ENCODE peak calls at places on chromosome 4, in six cellular contexts. L, N, V, X, R and T are unnamed samples.
A peak's percentile ranks its signal among the peaks of the same experiment; 100 is the strongest.

GRCh38 chr4:87839309-87839946 is 6.7 kb downstream of the MEPE start:
- DNase-seq in L (peak; percentile 23), N (peak; percentile 69), V (no peak), X (peak; percentile 27), R (no peak), T (no peak)

GRCh38 chr4:41949531-41949930 is 14.3 kb downstream of the TMEM33 start:
- DNase-seq in L (no peak), N (no peak), V (no peak), X (no peak), R (no peak), T (no peak)

GRCh38 chr4:95539056-95539455 is 9.7 kb downstream of the UNC5C start:
- DNase-seq in L (no peak), N (no peak), V (no peak), X (no peak), R (no peak), T (no peak)

GRCh38 chr4:71872221-71872620 is 88.3 kb upstream of the GC start:
- DNase-seq in L (no peak), N (no peak), V (no peak), X (no peak), R (no peak), T (no peak)

GRCh38 chr4:64713256-64713840 is 304.1 kb upstream of the TECRL start:
- DNase-seq in L (no peak), N (no peak), V (no peak), X (peak; percentile 5), R (no peak), T (no peak)

GRCh38 chr4:94508256-94508655 is 56.5 kb downstream of the PDLIM5 start:
- DNase-seq in L (no peak), N (no peak), V (no peak), X (no peak), R (no peak), T (no peak)

GRCh38 chr4:87853108-87853507 is 20.3 kb downstream of the MEPE start:
- DNase-seq in L (peak; percentile 34), N (no peak), V (no peak), X (peak; percentile 19), R (no peak), T (no peak)

GRCh38 chr4:117010695-117011094 is 74.7 kb downstream of the TRAM1L1 start:
- DNase-seq in L (no peak), N (no peak), V (no peak), X (no peak), R (no peak), T (no peak)

GRCh38 chr4:8739820-8740665 is 131.6 kb downstream of the HMX1 start:
- DNase-seq in L (no peak), N (peak; percentile 53), V (no peak), X (no peak), R (no peak), T (peak; percentile 57)

GRCh38 chr4:27215421-27215820 is 354.8 kb downstream of the STIM2 start:
- DNase-seq in L (no peak), N (no peak), V (no peak), X (no peak), R (no peak), T (no peak)

GRCh38 chr4:176753049-176753448 is 39.7 kb downstream of the VEGFC start:
- DNase-seq in L (no peak), N (no peak), V (no peak), X (no peak), R (no peak), T (no peak)

GRCh38 chr4:68599150-68599549 is 23.0 kb upstream of the UGT2B17 start:
- DNase-seq in L (no peak), N (no peak), V (no peak), X (no peak), R (no peak), T (no peak)

GRCh38 chr4:7533267-7533666 is 98.5 kb upstream of the PSAPL1 start:
- DNase-seq in L (no peak), N (no peak), V (no peak), X (no peak), R (no peak), T (no peak)

GRCh38 chr4:109406337-109406931 is 27.2 kb upstream of the SEC24B start:
- DNase-seq in L (peak; percentile 61), N (no peak), V (no peak), X (peak; percentile 67), R (no peak), T (no peak)

GRCh38 chr4:81021526-81021944 is 9.0 kb upstream of the BMP3 start:
- DNase-seq in L (no peak), N (no peak), V (peak; percentile 73), X (no peak), R (no peak), T (no peak)

GRCh38 chr4:119184128-119184527 is 28.4 kb upstream of the USP53 start:
- DNase-seq in L (no peak), N (no peak), V (peak; percentile 69), X (no peak), R (no peak), T (no peak)

GRCh38 chr4:169620846-169621228 is 459 bp downstream of the CLCN3 start:
- DNase-seq in L (peak; percentile 34), N (no peak), V (peak; percentile 28), X (peak; percentile 48), R (peak; percentile 30), T (no peak)

GRCh38 chr4:76233967-76234678 is 17.4 kb upstream of the FAM47E start:
- DNase-seq in L (no peak), N (no peak), V (peak; percentile 41), X (peak; percentile 89), R (no peak), T (peak; percentile 35)

GRCh38 chr4:159252491-159252890 is 149.6 kb downstream of the RAPGEF2 start:
- DNase-seq in L (no peak), N (no peak), V (no peak), X (no peak), R (no peak), T (no peak)

GRCh38 chr4:108215055-108215454 is 46.3 kb upstream of the LEF1 start:
- DNase-seq in L (no peak), N (no peak), V (no peak), X (no peak), R (no peak), T (no peak)

GRCh38 chr4:140092094-140092820 is 61.7 kb downstream of the MAML3 start:
- DNase-seq in L (no peak), N (no peak), V (peak; percentile 61), X (peak; percentile 6), R (no peak), T (peak; percentile 45)

DNA sequence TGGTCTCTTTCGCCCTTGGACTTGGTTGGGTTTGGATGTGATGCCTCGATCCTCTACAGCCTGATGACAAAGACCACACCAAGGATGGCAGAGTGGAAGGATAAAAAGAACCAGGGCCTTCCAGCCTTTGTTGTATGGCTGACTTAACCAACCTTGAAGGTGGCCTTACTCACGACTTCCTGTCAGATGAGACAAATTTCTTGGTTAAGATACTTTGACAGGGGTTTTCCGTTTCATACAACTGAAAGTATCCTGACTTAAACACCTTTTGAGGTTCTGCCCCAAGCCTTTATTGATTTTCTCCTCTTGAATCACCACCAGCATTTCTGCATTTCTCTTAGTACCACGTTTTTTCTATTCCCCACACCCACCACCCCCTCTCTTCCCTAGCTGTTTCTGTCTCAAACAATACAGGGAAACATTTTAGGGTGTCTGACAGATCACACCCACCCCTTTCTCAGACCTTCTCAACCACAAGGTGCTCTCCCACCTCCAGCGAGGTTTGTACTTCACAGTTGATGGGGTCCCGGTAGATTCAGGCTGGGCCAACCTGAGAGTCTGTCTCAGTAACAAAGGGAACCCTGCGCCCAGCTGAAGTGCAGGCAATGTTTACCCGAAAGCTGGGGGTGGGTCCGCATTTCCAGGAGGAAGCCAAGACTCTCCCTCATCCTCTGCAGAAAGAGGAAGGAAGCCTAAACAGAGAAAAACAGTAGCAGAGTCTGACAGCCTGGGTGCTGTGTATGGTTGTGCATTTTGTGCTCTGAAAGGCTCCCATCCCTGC is 5.0 kb upstream of the TSPAN5 start:
- DNase-seq in L (no peak), N (no peak), V (peak; percentile 21), X (no peak), R (no peak), T (no peak)
- TF ChIP-seq EP300 in L (no peak), N (no peak), V (no peak), X (no peak), R (no peak), T (no peak)

GRCh38 chr4:144615182-144615581 is 30.8 kb upstream of the HHIP start:
- DNase-seq in L (no peak), N (no peak), V (no peak), X (no peak), R (no peak), T (no peak)

DNA sequence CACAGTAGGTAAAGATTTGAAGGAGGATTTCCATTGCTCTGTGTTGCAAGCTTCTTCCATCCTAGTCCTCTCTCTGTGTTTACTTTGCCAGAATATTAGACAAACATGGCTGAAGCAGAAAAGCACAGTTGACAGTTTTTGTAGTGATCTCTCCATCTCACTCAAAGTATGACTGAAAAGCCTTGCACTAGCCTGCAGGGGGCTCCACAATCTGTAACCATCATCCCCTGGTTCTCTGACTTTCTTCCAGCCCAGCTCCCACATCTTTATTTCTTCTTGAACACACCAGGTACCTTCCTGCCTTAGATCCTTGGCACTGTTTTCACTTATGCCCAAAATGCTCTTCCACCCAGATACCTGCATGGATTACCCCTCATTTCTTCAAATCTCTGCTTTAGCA is 34.1 kb upstream of the HHIP start:
- DNase-seq in L (no peak), N (no peak), V (peak; percentile 9), X (peak; percentile 18), R (no peak), T (no peak)
- TF ChIP-seq CTCF in L (no peak), N (no peak), V (no peak), X (peak; percentile 51), R (no peak), T (no peak)

DNA sequence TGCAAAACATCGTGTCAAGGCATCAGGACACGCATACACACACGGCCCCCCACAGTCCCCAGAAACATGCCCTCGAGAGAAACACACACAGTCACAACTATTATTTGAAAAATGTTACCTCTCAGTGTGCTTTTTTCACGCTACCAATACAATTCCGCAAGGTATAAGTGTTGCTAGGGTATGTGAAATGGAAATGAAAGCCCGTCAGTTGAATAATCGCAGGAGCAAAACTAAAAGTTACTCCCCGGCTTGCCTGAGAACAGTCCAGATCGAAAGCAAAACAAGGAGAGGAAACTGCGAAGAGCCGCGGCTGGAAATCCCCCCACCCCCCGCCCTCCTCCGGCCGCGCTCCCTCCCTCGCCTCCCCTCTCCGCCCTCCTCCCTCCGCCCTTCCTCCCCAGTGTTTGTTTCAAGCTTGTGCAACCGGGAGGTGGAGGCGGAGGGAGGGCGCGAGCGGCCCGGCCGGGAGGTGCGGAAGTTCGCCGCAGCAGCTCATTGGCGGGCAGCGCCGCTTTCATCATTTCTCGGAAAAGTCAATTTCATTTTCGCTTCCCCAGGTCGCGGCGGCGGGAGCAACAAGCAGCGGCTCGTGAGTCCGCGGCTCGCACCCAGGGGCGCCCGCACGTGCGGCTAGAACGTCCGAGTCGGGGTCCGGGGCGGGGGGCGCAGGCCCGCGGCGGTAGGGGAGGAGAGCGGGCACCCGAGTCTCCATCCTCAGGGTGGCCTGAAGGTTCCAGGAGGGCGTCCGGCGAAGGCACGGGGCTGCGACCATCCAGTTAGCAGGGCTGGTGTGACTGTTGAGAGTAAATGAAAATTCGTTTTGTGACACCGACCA is at the start of gene IRF2:
- DNase-seq in L (peak; percentile 94), N (peak; percentile 99), V (peak; percentile 98), X (peak; percentile 97), R (peak; percentile 97), T (peak; percentile 97)
- TF ChIP-seq EP300 in L (peak; percentile 99), N (no peak), V (peak; percentile 14), X (peak; percentile 50), R (peak; percentile 95), T (peak; percentile 90)

DNA sequence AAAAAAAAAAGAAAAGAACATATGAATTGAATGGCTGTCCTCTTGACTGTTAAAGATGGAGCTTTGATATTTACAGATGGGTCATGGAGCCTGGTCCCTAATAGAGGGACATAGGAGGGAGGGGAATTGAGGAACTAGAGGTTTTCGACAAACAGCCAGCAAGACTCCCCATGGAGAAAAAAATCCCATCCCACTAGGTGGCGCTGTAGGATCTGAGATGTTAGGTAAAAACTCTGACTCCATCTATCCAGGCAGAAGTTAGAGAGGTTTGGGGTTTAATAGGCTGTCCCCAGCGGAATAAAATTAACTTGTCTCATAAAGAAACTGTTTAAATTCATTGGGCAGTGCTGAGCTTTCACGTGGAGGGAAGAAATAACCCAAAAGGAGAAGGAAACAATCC is 45.9 kb downstream of the HMGB2 start:
- DNase-seq in L (peak; percentile 82), N (peak; percentile 81), V (peak; percentile 70), X (peak; percentile 86), R (no peak), T (peak; percentile 57)
- TF ChIP-seq CTCF in L (peak; percentile 21), N (peak; percentile 48), V (peak; percentile 51), X (peak; percentile 70), R (no peak), T (peak; percentile 33)